ENCODE peak calls at places on chromosome 12, in five cellular contexts. One of them, this sample, is unnamed.

GRCh38 chr12:77104792-77105191 is 39.4 kb upstream of the E2F7 start:
- DNase-seq in K562: no peak
- DNase-seq in H1: no peak
- DNase-seq in HepG2: no peak
- DNase-seq in GM12878: no peak
- DNase-seq in this sample: no peak

GRCh38 chr12:112190626-112191025 is 65.3 kb downstream of the TRAFD1 start:
- DNase-seq in K562: no peak
- DNase-seq in H1: no peak
- DNase-seq in HepG2: no peak
- DNase-seq in GM12878: no peak
- DNase-seq in this sample: no peak

GRCh38 chr12:127811988-127812387 is 455.0 kb upstream of the TMEM132C start:
- DNase-seq in K562: no peak
- DNase-seq in H1: peak
- DNase-seq in HepG2: no peak
- DNase-seq in GM12878: no peak
- DNase-seq in this sample: peak

GRCh38 chr12:981176-981828 is 9.7 kb upstream of the ERC1 start:
- DNase-seq in K562: no peak
- DNase-seq in H1: no peak
- DNase-seq in HepG2: no peak
- DNase-seq in GM12878: no peak
- DNase-seq in this sample: no peak

GRCh38 chr12:12892670-12893290 is 1.4 kb downstream of the GPRC5A start:
- DNase-seq in K562: no peak
- DNase-seq in H1: no peak
- DNase-seq in HepG2: no peak
- DNase-seq in GM12878: no peak
- DNase-seq in this sample: peak

GRCh38 chr12:107818984-107819383 is 44.5 kb downstream of the ASCL4 start:
- DNase-seq in K562: no peak
- DNase-seq in H1: no peak
- DNase-seq in HepG2: no peak
- DNase-seq in GM12878: no peak
- DNase-seq in this sample: no peak

GRCh38 chr12:22874151-22874550 is 249.2 kb downstream of the ETNK1 start:
- DNase-seq in K562: no peak
- DNase-seq in H1: no peak
- DNase-seq in HepG2: no peak
- DNase-seq in GM12878: no peak
- DNase-seq in this sample: no peak

GRCh38 chr12:46926536-46926935 is 100.7 kb upstream of the SLC38A4 start:
- DNase-seq in K562: no peak
- DNase-seq in H1: no peak
- DNase-seq in HepG2: no peak
- DNase-seq in GM12878: no peak
- DNase-seq in this sample: no peak

GRCh38 chr12:52581481-52581880 is 7.8 kb upstream of the KRT74 start:
- DNase-seq in K562: no peak
- DNase-seq in H1: no peak
- DNase-seq in HepG2: no peak
- DNase-seq in GM12878: no peak
- DNase-seq in this sample: no peak

GRCh38 chr12:86275356-86275755 is 19.2 kb upstream of the MGAT4C start:
- DNase-seq in K562: no peak
- DNase-seq in H1: no peak
- DNase-seq in HepG2: no peak
- DNase-seq in GM12878: no peak
- DNase-seq in this sample: no peak

GRCh38 chr12:116339062-116339461 is 61.6 kb upstream of the MED13L start:
- DNase-seq in K562: no peak
- DNase-seq in H1: no peak
- DNase-seq in HepG2: no peak
- DNase-seq in GM12878: no peak
- DNase-seq in this sample: no peak

GRCh38 chr12:115456946-115457689 is 773.1 kb upstream of the TBX3 start:
- DNase-seq in K562: no peak
- DNase-seq in H1: no peak
- DNase-seq in HepG2: peak
- DNase-seq in GM12878: no peak
- DNase-seq in this sample: peak

GRCh38 chr12:49223122-49223521 is 34.2 kb upstream of the TUBA1A start:
- DNase-seq in K562: no peak
- DNase-seq in H1: no peak
- DNase-seq in HepG2: no peak
- DNase-seq in GM12878: no peak
- DNase-seq in this sample: no peak
- H2AFZ ChIP-seq in K562: peak
- H2AFZ ChIP-seq in H1: no peak
- H2AFZ ChIP-seq in HepG2: no peak
- H2AFZ ChIP-seq in GM12878: no peak
- H2AFZ ChIP-seq in this sample: peak

DNA sequence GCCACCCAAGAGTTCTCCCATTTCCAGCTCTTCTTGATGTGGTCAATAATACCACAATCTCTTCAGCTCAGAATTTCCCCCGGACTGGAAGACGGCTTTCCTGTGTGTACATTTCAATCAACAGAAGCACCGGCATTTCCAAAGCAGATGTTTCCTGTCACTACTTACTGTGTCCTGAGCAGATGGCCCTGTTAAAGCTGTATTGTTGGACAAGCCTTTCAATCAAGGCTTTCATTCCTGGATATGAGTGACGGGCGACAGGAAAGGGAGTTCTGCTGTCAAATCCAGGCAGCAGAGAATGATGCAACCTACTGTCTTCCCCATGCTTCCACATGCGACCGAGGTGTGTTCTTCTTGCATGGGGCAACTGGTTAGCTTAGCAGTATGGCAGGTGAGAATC is 76.4 kb upstream of the CCDC60 start:
- DNase-seq in K562: no peak
- DNase-seq in H1: no peak
- DNase-seq in HepG2: no peak
- DNase-seq in GM12878: no peak
- DNase-seq in this sample: no peak
- TF ChIP-seq POLR2AphosphoS5 in K562: no peak
- TF ChIP-seq POLR2AphosphoS5 in H1: no peak
- TF ChIP-seq POLR2AphosphoS5 in HepG2: no peak
- TF ChIP-seq POLR2AphosphoS5 in GM12878: no peak
- TF ChIP-seq POLR2AphosphoS5 in this sample: no peak

DNA sequence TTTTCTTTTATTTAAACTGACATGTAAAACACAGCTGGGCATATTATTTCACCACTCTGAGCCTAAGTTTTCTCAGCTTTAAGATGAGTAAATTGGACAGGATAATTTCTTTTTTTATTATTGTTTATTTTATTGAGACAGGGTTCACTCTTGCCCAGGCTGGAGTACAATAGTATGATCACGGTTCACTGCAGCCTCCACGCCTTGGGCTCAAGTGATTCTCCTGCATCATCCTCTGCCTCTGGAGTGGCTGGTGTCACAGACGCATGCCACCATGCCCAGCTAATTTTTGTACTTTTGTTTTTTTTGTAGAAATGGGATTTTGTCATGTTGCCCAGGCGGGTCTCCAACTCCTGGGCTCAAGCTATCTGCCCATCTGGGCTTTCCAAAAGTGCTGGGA is 12.7 kb downstream of the BMAL2 start:
- DNase-seq in K562: no peak
- DNase-seq in H1: no peak
- DNase-seq in HepG2: no peak
- DNase-seq in GM12878: no peak
- DNase-seq in this sample: no peak
- TF ChIP-seq CREB1 in K562: no peak
- TF ChIP-seq CREB1 in H1: no peak
- TF ChIP-seq CREB1 in HepG2: no peak
- TF ChIP-seq CREB1 in GM12878: no peak
- TF ChIP-seq CREB1 in this sample: no peak

DNA sequence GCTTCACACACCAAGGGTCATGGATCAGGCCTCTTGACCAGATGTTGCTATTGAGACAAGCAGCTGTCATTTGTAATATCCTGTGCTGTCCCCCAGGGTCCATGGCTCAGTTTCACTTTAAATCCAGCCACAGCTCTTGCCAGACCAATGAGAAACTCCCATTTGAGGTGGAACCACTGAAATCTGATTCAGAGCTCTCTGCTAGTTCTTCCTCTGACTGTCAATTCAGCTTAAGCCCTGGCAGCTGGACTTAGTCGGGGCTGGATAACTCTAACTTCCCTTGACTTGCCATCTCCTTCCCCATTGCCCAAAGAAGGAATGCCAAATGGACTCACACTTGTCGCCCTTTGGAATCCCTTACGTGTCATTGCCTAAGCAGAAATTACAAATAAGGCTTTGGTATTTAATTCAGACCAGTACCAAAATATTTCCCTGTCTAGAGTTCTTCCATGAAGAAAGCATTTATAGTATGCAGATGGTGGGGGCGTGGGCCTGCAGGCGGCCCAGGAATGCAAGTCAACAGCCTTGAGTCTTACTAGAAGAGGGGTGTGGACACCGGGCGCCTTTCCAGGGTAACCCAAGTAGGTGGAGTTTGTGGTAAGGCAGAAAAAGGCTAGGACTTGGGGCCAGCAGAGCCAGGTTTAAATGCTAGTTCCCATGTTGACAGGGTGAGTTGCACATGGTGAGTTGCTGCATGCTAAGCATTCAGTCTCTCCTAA is 96.9 kb upstream of the TMPO start:
- DNase-seq in K562: peak
- DNase-seq in H1: no peak
- DNase-seq in HepG2: no peak
- DNase-seq in GM12878: no peak
- DNase-seq in this sample: peak
- H2AFZ ChIP-seq in K562: no peak
- H2AFZ ChIP-seq in H1: no peak
- H2AFZ ChIP-seq in HepG2: no peak
- H2AFZ ChIP-seq in GM12878: no peak
- H2AFZ ChIP-seq in this sample: peak

DNA sequence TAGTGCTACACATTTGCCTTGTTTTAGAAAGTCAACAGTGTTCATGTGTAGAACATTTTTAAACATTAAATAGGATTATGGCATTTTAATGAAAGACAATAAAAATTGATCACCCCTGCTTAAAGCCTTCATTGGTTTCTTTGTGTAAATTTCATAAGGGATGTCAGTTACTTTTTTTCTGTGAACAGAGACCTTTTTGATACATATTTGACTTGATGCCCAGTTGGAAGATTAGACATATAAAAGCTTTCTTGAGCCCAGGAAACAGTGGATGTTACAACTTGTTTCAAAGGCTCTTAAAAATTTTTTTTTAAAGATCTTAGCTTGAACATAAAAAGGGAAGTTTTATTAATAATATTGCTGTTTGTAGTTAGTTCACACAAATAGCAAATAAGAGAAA is 168.7 kb upstream of the PDZRN4 start:
- DNase-seq in K562: no peak
- DNase-seq in H1: no peak
- DNase-seq in HepG2: no peak
- DNase-seq in GM12878: no peak
- DNase-seq in this sample: no peak
- TF ChIP-seq POLR2AphosphoS5 in K562: no peak
- TF ChIP-seq POLR2AphosphoS5 in H1: no peak
- TF ChIP-seq POLR2AphosphoS5 in HepG2: no peak
- TF ChIP-seq POLR2AphosphoS5 in GM12878: no peak
- TF ChIP-seq POLR2AphosphoS5 in this sample: no peak

DNA sequence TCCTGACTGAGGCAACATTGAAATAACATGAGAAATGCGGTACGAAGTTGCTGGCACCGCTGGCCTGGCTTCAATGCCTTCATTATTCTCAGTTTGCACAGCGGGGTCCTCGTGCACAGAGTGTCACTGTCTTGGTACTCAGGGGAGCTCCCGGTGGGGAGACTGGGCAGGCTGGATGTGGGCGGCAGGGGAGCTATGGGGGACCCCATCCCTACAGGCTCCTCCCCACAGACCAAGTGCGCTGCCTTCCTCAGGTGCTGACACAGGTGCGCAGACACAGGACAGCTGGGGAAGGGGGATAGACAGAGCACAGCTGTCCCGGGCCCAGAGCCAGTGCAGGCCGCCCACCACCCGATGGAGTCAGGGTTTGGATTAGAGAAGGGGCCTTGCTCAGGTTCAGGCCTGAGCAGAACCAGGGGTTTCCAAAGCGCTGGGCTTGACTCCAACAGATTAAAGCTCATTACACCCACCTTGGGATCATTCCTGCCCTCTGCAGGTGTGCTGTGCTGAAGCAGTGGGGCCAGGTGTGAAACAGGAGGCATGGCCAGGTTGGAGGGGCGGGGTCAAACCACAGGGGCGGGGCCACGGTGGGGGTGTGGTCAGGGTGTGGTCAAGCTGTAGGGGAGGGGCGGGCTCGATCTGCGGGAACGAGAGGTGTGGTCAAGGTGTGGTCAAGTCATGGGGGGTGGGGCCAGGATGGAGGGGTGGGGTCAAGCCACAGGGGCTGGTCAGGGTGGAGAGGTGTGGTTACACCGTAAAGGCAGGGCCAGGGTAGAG is 270.3 kb downstream of the ADGRD1 start:
- DNase-seq in K562: no peak
- DNase-seq in H1: peak
- DNase-seq in HepG2: no peak
- DNase-seq in GM12878: no peak
- DNase-seq in this sample: peak
- TF ChIP-seq CREB1 in K562: no peak
- TF ChIP-seq CREB1 in H1: no peak
- TF ChIP-seq CREB1 in HepG2: no peak
- TF ChIP-seq CREB1 in GM12878: no peak
- TF ChIP-seq CREB1 in this sample: no peak

This sample was measured in GM23338.